ENCODE peak calls at places on chromosomes 7 and 10, in four cellular contexts. T, F, U and W are unnamed samples.

GRCh38 chr7:129299889-129300288 is 75.1 kb downstream of the AHCYL2 start:
- DNase-seq in T (no peak), F (no peak), U (no peak), W (no peak)

GRCh38 chr7:87474533-87475358 is 734 bp downstream of the ABCB4 start:
- DNase-seq in T (peak), F (peak), U (no peak), W (peak)

GRCh38 chr10:131998845-131999681 is 17.3 kb upstream of the BNIP3 start:
- DNase-seq in T (no peak), F (no peak), U (no peak), W (no peak)

GRCh38 chr7:91089382-91089963 is 174.8 kb upstream of the FZD1 start:
- DNase-seq in T (peak), F (peak), U (no peak), W (peak)

GRCh38 chr7:12583181-12583580 is 12.7 kb downstream of the SCIN start:
- DNase-seq in T (peak), F (no peak), U (no peak), W (no peak)

GRCh38 chr10:71089162-71089561 is 123.2 kb upstream of the UNC5B start:
- DNase-seq in T (no peak), F (no peak), U (no peak), W (no peak)

GRCh38 chr7:151694828-151695580 is 175.3 kb upstream of the RHEB start:
- DNase-seq in T (peak), F (no peak), U (no peak), W (no peak)

GRCh38 chr7:108266489-108266888 is 136.3 kb upstream of the LAMB4 start:
- DNase-seq in T (peak), F (no peak), U (no peak), W (no peak)

GRCh38 chr10:87753995-87754866 is 63.8 kb downstream of the ATAD1 start:
- DNase-seq in T (no peak), F (no peak), U (no peak), W (no peak)

GRCh38 chr10:49055231-49055850 is 60.0 kb downstream of the VSTM4 start:
- DNase-seq in T (peak), F (no peak), U (no peak), W (no peak)

GRCh38 chr7:45687185-45687560 is 113.0 kb downstream of the ADCY1 start:
- DNase-seq in T (no peak), F (no peak), U (no peak), W (no peak)

GRCh38 chr10:69728335-69728861 is 73.3 kb upstream of the COL13A1 start:
- DNase-seq in T (peak), F (no peak), U (no peak), W (no peak)

GRCh38 chr7:107213193-107213788 is 44.5 kb downstream of the HBP1 start:
- DNase-seq in T (no peak), F (no peak), U (no peak), W (no peak)

GRCh38 chr7:29488977-29489376 is 74.7 kb upstream of the PRR15 start:
- DNase-seq in T (peak), F (no peak), U (no peak), W (no peak)

GRCh38 chr7:52479990-52480389 is 555.4 kb upstream of the POM121L12 start:
- DNase-seq in T (no peak), F (no peak), U (no peak), W (no peak)

GRCh38 chr7:41463770-41464470 is 239.0 kb downstream of the INHBA start:
- DNase-seq in T (no peak), F (no peak), U (no peak), W (no peak)

GRCh38 chr7:154978045-154978444 is 24.9 kb downstream of the PAXIP1 start:
- DNase-seq in T (peak), F (no peak), U (no peak), W (no peak)

GRCh38 chr10:77159538-77160110 is 478.0 kb downstream of the KCNMA1 start:
- DNase-seq in T (peak), F (no peak), U (no peak), W (no peak)